ENCODE peak calls at places on chromosomes 2 and 18, in four cellular contexts. One of them, this sample, is unnamed. For H3K36me3 and H3K27me3, the result is how much of the 10 kb centered on the place peaks cover.

GRCh38 chr2:19256239-19256638 is 102.2 kb downstream of the OSR1 start:
- DNase-seq in BJ: peak
- DNase-seq in Peyer's patch: no peak
- DNase-seq in GM23338: no peak
- DNase-seq in this sample: no peak

GRCh38 chr18:49725809-49726514 is 87.4 kb downstream of the ACAA2 start:
- DNase-seq in Peyer's patch: peak
- DNase-seq in BJ: peak
- DNase-seq in GM23338: peak
- DNase-seq in this sample: peak

GRCh38 chr2:237298323-237299118 is 115.4 kb downstream of the COL6A3 start:
- DNase-seq in BJ: peak
- DNase-seq in Peyer's patch: peak
- DNase-seq in GM23338: no peak
- DNase-seq in this sample: no peak

GRCh38 chr2:26396734-26397298 is 4.9 kb upstream of the DRC1 start:
- DNase-seq in GM23338: no peak
- DNase-seq in BJ: no peak
- DNase-seq in Peyer's patch: no peak
- DNase-seq in this sample: no peak

GRCh38 chr18:55830490-55830889 is 242.5 kb upstream of the TCF4 start:
- DNase-seq in GM23338: peak
- DNase-seq in Peyer's patch: no peak
- DNase-seq in BJ: no peak
- DNase-seq in this sample: no peak

GRCh38 chr2:241548451-241548835 is 10.1 kb upstream of the BOK start:
- DNase-seq in BJ: no peak
- DNase-seq in Peyer's patch: no peak
- DNase-seq in GM23338: no peak
- DNase-seq in this sample: no peak

GRCh38 chr18:10406172-10406663 is 48.2 kb upstream of the APCDD1 start:
- DNase-seq in BJ: no peak
- DNase-seq in Peyer's patch: no peak
- DNase-seq in GM23338: peak
- DNase-seq in this sample: peak

GRCh38 chr2:45707661-45708060 is 56.2 kb downstream of the PRKCE start:
- DNase-seq in Peyer's patch: no peak
- DNase-seq in GM23338: no peak
- DNase-seq in BJ: no peak
- DNase-seq in this sample: no peak

GRCh38 chr2:174125151-174125550 is 123.2 kb downstream of the OLA1 start:
- DNase-seq in Peyer's patch: no peak
- DNase-seq in BJ: no peak
- DNase-seq in GM23338: peak
- DNase-seq in this sample: no peak

GRCh38 chr2:197827618-197828017 is 23.2 kb downstream of the PLCL1 start:
- DNase-seq in Peyer's patch: no peak
- DNase-seq in BJ: no peak
- DNase-seq in GM23338: no peak
- DNase-seq in this sample: no peak

GRCh38 chr2:215454519-215454918 is 18.7 kb upstream of the FN1 start:
- DNase-seq in GM23338: peak
- DNase-seq in BJ: no peak
- DNase-seq in Peyer's patch: no peak
- DNase-seq in this sample: peak

GRCh38 chr2:237432484-237433092 is 18.6 kb upstream of the COL6A3 start:
- DNase-seq in Peyer's patch: peak
- DNase-seq in GM23338: no peak
- DNase-seq in BJ: peak
- DNase-seq in this sample: peak

DNA sequence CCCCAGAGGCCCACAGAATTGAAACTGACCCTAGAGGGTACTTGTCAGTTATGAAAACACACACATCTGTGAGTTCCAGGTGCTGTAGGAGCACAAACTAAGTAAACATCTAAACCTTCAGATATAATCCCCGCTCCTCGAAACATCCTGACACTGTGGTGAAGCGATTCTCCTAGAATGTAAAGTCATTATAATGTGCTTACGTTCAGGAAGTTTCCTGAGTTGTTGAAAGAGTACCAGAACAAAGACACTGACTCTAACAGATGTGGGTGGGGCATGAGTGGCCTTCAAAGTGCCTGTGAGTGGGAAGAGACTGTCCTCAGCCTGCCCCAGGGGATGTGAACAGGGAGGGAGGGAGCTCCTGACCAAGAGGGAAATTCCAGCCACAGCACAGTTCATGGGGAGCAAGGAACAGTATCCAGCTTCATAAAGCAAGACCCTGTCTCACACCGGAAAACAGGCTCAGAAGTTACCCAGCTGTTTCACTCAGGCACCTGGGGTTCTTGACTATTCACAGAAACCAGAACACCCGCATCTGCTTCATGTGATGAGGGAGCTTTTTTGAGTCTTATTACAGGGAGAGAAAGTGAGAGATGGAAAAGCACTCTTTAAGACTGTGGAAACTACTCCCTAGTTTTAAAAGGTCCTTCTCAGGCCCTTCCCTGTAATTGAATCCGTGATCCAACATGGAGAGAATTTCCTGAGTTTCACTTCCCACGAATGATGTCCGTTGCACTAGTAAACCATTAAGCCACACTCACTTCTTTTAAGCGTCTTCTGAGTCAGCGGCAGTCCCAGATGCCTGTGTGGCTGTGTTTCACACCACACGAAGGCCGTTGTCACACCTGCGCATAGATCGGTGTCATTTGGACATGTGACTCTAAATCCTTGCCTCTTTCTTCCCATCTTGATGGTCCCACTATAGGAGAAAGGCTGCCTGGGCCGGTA is 88.6 kb upstream of the EML6 start:
- DNase-seq in Peyer's patch: peak
- DNase-seq in GM23338: peak
- DNase-seq in BJ: peak
- DNase-seq in this sample: peak
- H3K36me3 ChIP-seq in Peyer's patch: under half
- H3K36me3 ChIP-seq in GM23338: under half
- H3K36me3 ChIP-seq in BJ: under half
- H3K36me3 ChIP-seq in this sample: under half

DNA sequence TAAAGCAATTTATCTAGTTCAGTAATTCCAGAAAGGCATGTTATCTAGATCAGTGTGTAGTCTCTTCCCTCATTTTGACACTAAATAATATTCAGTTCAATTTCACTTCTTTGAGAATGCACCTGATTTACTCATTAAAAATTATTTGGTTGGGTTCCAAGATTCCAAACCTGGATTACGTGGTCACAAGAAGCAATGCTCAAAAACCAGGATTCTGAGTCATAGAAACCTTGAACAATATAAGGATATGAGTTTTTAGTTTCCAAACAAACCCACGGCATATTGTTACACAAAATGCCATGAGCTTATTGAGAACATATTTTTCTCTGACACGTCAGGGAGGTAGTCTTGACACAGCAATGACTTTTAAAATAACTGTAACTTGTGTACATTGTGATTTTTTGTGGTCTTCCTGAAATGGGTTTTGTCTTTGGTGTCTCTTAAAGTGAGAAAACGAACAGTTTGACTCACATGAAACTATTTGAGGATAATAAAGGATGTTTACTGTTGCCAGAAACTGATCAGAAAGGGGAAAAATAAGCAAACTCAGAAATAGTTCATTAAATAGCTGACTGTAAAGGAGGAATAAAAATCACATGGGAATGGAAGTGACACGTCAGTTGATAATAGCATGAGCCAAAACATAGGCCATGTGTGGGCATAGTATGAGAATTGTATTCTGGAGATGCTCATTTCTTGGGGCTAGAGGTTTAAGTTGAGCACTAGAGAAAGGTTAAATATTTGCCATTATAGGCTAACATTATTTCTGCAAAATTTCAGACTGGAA is 617.7 kb upstream of the CDH2 start:
- DNase-seq in BJ: peak
- DNase-seq in GM23338: no peak
- DNase-seq in Peyer's patch: no peak
- DNase-seq in this sample: no peak
- H3K4me3 ChIP-seq in BJ: no peak
- H3K4me3 ChIP-seq in GM23338: no peak
- H3K4me3 ChIP-seq in Peyer's patch: no peak
- H3K4me3 ChIP-seq in this sample: no peak

GRCh38 chr2:63060079-63060482 is 9.5 kb downstream of the OTX1 start:
- DNase-seq in BJ: no peak
- DNase-seq in GM23338: no peak
- DNase-seq in Peyer's patch: no peak
- DNase-seq in this sample: no peak

GRCh38 chr2:63059434-63060078 is 8.9 kb downstream of the OTX1 start:
- DNase-seq in BJ: no peak
- DNase-seq in GM23338: peak
- DNase-seq in Peyer's patch: no peak
- DNase-seq in this sample: peak

GRCh38 chr2:63058149-63058741 is 7.6 kb downstream of the OTX1 start:
- DNase-seq in Peyer's patch: no peak
- DNase-seq in GM23338: peak
- DNase-seq in BJ: no peak
- DNase-seq in this sample: peak

GRCh38 chr2:63057249-63058148 is 6.9 kb downstream of the OTX1 start:
- DNase-seq in GM23338: peak
- DNase-seq in BJ: no peak
- DNase-seq in Peyer's patch: no peak
- DNase-seq in this sample: peak

GRCh38 chr2:63058742-63059433 is 8.3 kb downstream of the OTX1 start:
- DNase-seq in GM23338: peak
- DNase-seq in Peyer's patch: no peak
- DNase-seq in BJ: no peak
- DNase-seq in this sample: peak
- H3K27me3 ChIP-seq in GM23338: half or more
- H3K27me3 ChIP-seq in Peyer's patch: under half
- H3K27me3 ChIP-seq in BJ: half or more
- H3K27me3 ChIP-seq in this sample: half or more

DNA sequence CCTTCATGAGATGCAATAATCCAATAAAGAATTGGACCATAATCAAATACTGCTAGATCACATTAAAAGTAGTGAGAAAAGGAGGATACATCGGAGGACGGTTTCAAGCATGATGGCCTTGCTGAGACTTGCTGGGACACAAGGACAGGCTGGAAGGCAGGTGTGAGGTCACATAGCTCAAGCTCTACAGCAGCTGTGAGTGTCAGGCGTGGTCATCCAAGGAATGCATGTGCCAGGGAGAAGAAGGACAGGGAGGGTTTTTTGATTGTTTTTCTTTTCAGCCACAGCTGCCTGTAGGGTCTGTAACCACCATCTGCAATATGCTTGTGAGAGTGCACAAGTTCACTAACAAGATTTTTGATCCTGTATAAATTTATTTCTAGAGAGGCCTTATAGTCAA is 57.6 kb downstream of the BMP10 start:
- DNase-seq in BJ: no peak
- DNase-seq in Peyer's patch: no peak
- DNase-seq in GM23338: no peak
- DNase-seq in this sample: no peak
- H3K36me3 ChIP-seq in BJ: under half
- H3K36me3 ChIP-seq in Peyer's patch: under half
- H3K36me3 ChIP-seq in GM23338: under half
- H3K36me3 ChIP-seq in this sample: under half

GRCh38 chr2:66432801-66433694 is 1.9 kb upstream of the MEIS1 start:
- DNase-seq in Peyer's patch: peak
- DNase-seq in BJ: peak
- DNase-seq in GM23338: peak
- DNase-seq in this sample: peak
- H3K4me3 ChIP-seq in Peyer's patch: peak
- H3K4me3 ChIP-seq in BJ: peak
- H3K4me3 ChIP-seq in GM23338: peak
- H3K4me3 ChIP-seq in this sample: peak

GRCh38 chr2:47021301-47022009 is 105.8 kb upstream of the MCFD2 start:
- DNase-seq in Peyer's patch: no peak
- DNase-seq in GM23338: no peak
- DNase-seq in BJ: no peak
- DNase-seq in this sample: no peak

GRCh38 chr2:47025969-47026610 is 110.5 kb upstream of the MCFD2 start:
- DNase-seq in Peyer's patch: no peak
- DNase-seq in GM23338: no peak
- DNase-seq in BJ: no peak
- DNase-seq in this sample: no peak

GRCh38 chr2:47023332-47023731 is 107.7 kb upstream of the MCFD2 start:
- DNase-seq in Peyer's patch: no peak
- DNase-seq in BJ: no peak
- DNase-seq in GM23338: no peak
- DNase-seq in this sample: no peak

GRCh38 chr2:47022399-47022798 is 106.8 kb upstream of the MCFD2 start:
- DNase-seq in BJ: no peak
- DNase-seq in Peyer's patch: no peak
- DNase-seq in GM23338: no peak
- DNase-seq in this sample: no peak

DNA sequence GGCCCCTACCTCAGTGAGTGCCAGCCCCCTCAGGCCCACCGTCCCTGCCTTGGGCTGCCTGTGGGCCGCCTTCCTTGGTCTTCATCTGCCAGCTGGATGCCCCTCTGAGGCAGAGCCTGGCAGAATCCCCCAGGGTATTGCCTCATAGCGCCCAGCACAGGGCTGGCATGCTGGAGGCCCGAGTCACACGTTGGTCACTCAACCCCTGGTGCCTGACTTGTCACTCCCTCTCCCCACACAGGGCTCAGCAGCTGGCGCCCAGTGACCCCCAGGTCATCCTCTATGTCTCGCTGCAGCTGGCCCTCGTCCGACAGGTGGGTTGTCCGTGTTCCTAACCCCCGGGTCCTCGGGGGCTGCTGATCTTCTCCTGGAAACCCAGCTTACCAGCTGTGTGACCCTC is 108.4 kb upstream of the MCFD2 start:
- DNase-seq in Peyer's patch: no peak
- DNase-seq in GM23338: no peak
- DNase-seq in BJ: no peak
- DNase-seq in this sample: no peak
- H3K27me3 ChIP-seq in Peyer's patch: under half
- H3K27me3 ChIP-seq in GM23338: under half
- H3K27me3 ChIP-seq in BJ: under half
- H3K27me3 ChIP-seq in this sample: under half

GRCh38 chr2:232263295-232263694 is 115.3 kb upstream of the ALPP start:
- DNase-seq in BJ: no peak
- DNase-seq in Peyer's patch: no peak
- DNase-seq in GM23338: no peak
- DNase-seq in this sample: no peak
- H3K36me3 ChIP-seq in BJ: under half
- H3K36me3 ChIP-seq in Peyer's patch: under half
- H3K36me3 ChIP-seq in GM23338: under half
- H3K36me3 ChIP-seq in this sample: under half

DNA sequence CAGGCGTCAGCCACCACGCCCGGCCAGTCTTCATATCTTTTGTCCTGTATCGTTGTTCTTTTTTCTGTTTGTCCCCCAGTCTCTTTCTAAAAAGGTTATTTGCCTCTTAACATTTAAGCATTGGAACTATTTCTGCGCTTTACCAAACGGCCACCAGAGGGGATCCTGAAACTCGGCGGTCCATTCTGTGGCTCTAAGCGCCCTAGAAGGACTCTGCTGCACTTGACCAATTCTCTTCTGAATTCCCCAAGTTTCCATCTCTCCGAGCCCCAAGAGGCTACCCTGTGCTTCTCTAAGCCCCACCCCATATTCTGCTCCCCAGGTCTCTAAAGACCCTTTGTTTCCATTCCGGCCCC is 33.1 kb upstream of the REG3G start:
- DNase-seq in BJ: no peak
- DNase-seq in GM23338: peak
- DNase-seq in Peyer's patch: no peak
- DNase-seq in this sample: peak
- H3K4me3 ChIP-seq in BJ: no peak
- H3K4me3 ChIP-seq in GM23338: peak
- H3K4me3 ChIP-seq in Peyer's patch: no peak
- H3K4me3 ChIP-seq in this sample: peak

GRCh38 chr2:133513893-133514292 is 54.4 kb downstream of the NCKAP5 start:
- DNase-seq in BJ: no peak
- DNase-seq in Peyer's patch: no peak
- DNase-seq in GM23338: no peak
- DNase-seq in this sample: no peak
- H3K27me3 ChIP-seq in BJ: under half
- H3K27me3 ChIP-seq in Peyer's patch: under half
- H3K27me3 ChIP-seq in GM23338: under half
- H3K27me3 ChIP-seq in this sample: under half